ENCODE peak calls at places on chromosomes 4 and X, in seven cellular contexts. R, N, M, O, U, F and S are unnamed samples.

GRCh38 chr4:76666940-76667532 is 230.9 kb downstream of the SOWAHB start:
- DNase-seq in R (no peak), N (no peak), M (no peak), O (no peak), U (no peak), F (no peak), S (no peak)

GRCh38 chrX:150012647-150013046 is 74.4 kb upstream of the EOLA2 start:
- DNase-seq in R (no peak), N (no peak), M (no peak), O (no peak), U (no peak), F (no peak), S (no peak)

GRCh38 chr4:76696109-76696508 is 201.8 kb downstream of the SOWAHB start:
- DNase-seq in R (peak; percentile 35), N (no peak), M (no peak), O (no peak), U (no peak), F (no peak), S (no peak)

GRCh38 chr4:110172972-110173371 is 25.4 kb downstream of the ELOVL6 start:
- DNase-seq in R (no peak), N (no peak), M (no peak), O (no peak), U (no peak), F (no peak), S (no peak)

GRCh38 chr4:98657531-98658286 is 702 bp downstream of the TSPAN5 start:
- DNase-seq in R (peak; percentile 79), N (no peak), M (peak; percentile 55), O (peak; percentile 12), U (no peak), F (peak; percentile 17), S (peak; percentile 44)

GRCh38 chr4:41784191-41784979 is 35.9 kb upstream of the PHOX2B start:
- DNase-seq in R (no peak), N (no peak), M (no peak), O (no peak), U (no peak), F (no peak), S (no peak)

GRCh38 chr4:84596826-84597225 is 13.9 kb downstream of the CDS1 start:
- DNase-seq in R (no peak), N (no peak), M (no peak), O (no peak), U (no peak), F (no peak), S (no peak)

GRCh38 chrX:133045986-133046385 is 50.9 kb downstream of the USP26 start:
- DNase-seq in R (peak; percentile 9), N (no peak), M (no peak), O (no peak), U (no peak), F (no peak), S (no peak)

GRCh38 chr4:73964862-73965611 is 16.8 kb downstream of the PF4 start:
- DNase-seq in R (peak; percentile 18), N (no peak), M (no peak), O (no peak), U (no peak), F (no peak), S (no peak)

GRCh38 chrX:72372735-72373134 is 67.0 kb upstream of the CITED1 start:
- DNase-seq in R (no peak), N (no peak), M (no peak), O (no peak), U (no peak), F (no peak), S (no peak)

GRCh38 chrX:153869473-153870287 is 16.3 kb downstream of the L1CAM start:
- DNase-seq in R (no peak), N (no peak), M (no peak), O (no peak), U (no peak), F (no peak), S (no peak)

GRCh38 chrX:14064632-14065432 is 35.1 kb upstream of the GEMIN8 start:
- DNase-seq in R (no peak), N (no peak), M (no peak), O (no peak), U (no peak), F (no peak), S (no peak)

GRCh38 chr4:146520894-146521542 is 722 bp downstream of the SLC10A7 start:
- DNase-seq in R (peak; percentile 41), N (no peak), M (no peak), O (no peak), U (no peak), F (peak; percentile 6), S (peak; percentile 20)

GRCh38 chrX:108126661-108127060 is 35.1 kb downstream of the ATG4A start:
- DNase-seq in R (no peak), N (no peak), M (no peak), O (no peak), U (no peak), F (no peak), S (no peak)

GRCh38 chrX:1262369-1262768 is 6.2 kb upstream of the CSF2RA start:
- DNase-seq in R (no peak), N (no peak), M (no peak), O (no peak), U (no peak), F (no peak), S (no peak)

GRCh38 chr4:157072002-157072401 is 3.9 kb upstream of the GLRB start:
- DNase-seq in R (peak; percentile 41), N (no peak), M (no peak), O (no peak), U (no peak), F (no peak), S (no peak)